ENCODE peak calls at places on chromosomes 5 and 9, in seven cellular contexts. One of them, this sample, is unnamed.

GRCh38 chr9:105173306-105173705 is 71.1 kb upstream of the SLC44A1 start:
- DNase-seq in transverse colon: no peak
- DNase-seq in HepG2: no peak
- DNase-seq in breast epithelium: no peak
- DNase-seq in GM12892: no peak
- DNase-seq in prostate gland: no peak
- DNase-seq in spleen: no peak
- DNase-seq in this sample: no peak

GRCh38 chr5:117160361-117160760 is 585.7 kb upstream of the SEMA6A start:
- DNase-seq in breast epithelium: no peak
- DNase-seq in HepG2: no peak
- DNase-seq in transverse colon: no peak
- DNase-seq in spleen: no peak
- DNase-seq in GM12892: no peak
- DNase-seq in prostate gland: no peak
- DNase-seq in this sample: no peak

GRCh38 chr5:135443329-135443960 is 3.7 kb downstream of the DCANP1 start:
- DNase-seq in prostate gland: no peak
- DNase-seq in HepG2: no peak
- DNase-seq in GM12892: no peak
- DNase-seq in spleen: no peak
- DNase-seq in transverse colon: no peak
- DNase-seq in breast epithelium: no peak
- DNase-seq in this sample: no peak

GRCh38 chr5:177256296-177256695 is 47.2 kb downstream of the RAB24 start:
- DNase-seq in prostate gland: no peak
- DNase-seq in transverse colon: no peak
- DNase-seq in breast epithelium: no peak
- DNase-seq in HepG2: no peak
- DNase-seq in spleen: no peak
- DNase-seq in GM12892: no peak
- DNase-seq in this sample: no peak

GRCh38 chr9:19875291-19875910 is 86.6 kb upstream of the SLC24A2 start:
- DNase-seq in spleen: no peak
- DNase-seq in breast epithelium: no peak
- DNase-seq in transverse colon: no peak
- DNase-seq in GM12892: no peak
- DNase-seq in prostate gland: no peak
- DNase-seq in HepG2: no peak
- DNase-seq in this sample: no peak

GRCh38 chr9:98565152-98566135 is 143.3 kb downstream of the GABBR2 start:
- DNase-seq in breast epithelium: no peak
- DNase-seq in spleen: no peak
- DNase-seq in GM12892: no peak
- DNase-seq in prostate gland: no peak
- DNase-seq in transverse colon: no peak
- DNase-seq in HepG2: no peak
- DNase-seq in this sample: peak; percentile 74

GRCh38 chr5:167816354-167816753 is 475.1 kb upstream of the WWC1 start:
- DNase-seq in spleen: no peak
- DNase-seq in breast epithelium: no peak
- DNase-seq in HepG2: no peak
- DNase-seq in prostate gland: no peak
- DNase-seq in transverse colon: no peak
- DNase-seq in GM12892: no peak
- DNase-seq in this sample: no peak

GRCh38 chr9:113350937-113351336 is 1.6 kb downstream of the BSPRY start:
- DNase-seq in prostate gland: no peak
- DNase-seq in breast epithelium: no peak
- DNase-seq in spleen: no peak
- DNase-seq in GM12892: no peak
- DNase-seq in HepG2: no peak
- DNase-seq in transverse colon: no peak
- DNase-seq in this sample: no peak

GRCh38 chr5:6188976-6189375 is 189.4 kb downstream of the MED10 start:
- DNase-seq in GM12892: no peak
- DNase-seq in HepG2: no peak
- DNase-seq in transverse colon: no peak
- DNase-seq in breast epithelium: no peak
- DNase-seq in prostate gland: no peak
- DNase-seq in spleen: no peak
- DNase-seq in this sample: peak; percentile 28

GRCh38 chr5:32173394-32174010 is 617 bp downstream of the GOLPH3 start:
- DNase-seq in spleen: peak; percentile 93
- DNase-seq in HepG2: peak; percentile 33
- DNase-seq in GM12892: peak; percentile 34
- DNase-seq in breast epithelium: peak; percentile 68
- DNase-seq in prostate gland: peak; percentile 43
- DNase-seq in transverse colon: peak; percentile 76
- DNase-seq in this sample: no peak

GRCh38 chr5:139495644-139496435 is 13.3 kb upstream of the STING1 start:
- DNase-seq in GM12892: no peak
- DNase-seq in transverse colon: no peak
- DNase-seq in breast epithelium: no peak
- DNase-seq in prostate gland: no peak
- DNase-seq in HepG2: no peak
- DNase-seq in spleen: no peak
- DNase-seq in this sample: no peak

GRCh38 chr9:132006657-132007370 is 72.9 kb downstream of the MED27 start:
- DNase-seq in HepG2: no peak
- DNase-seq in GM12892: peak; percentile 16
- DNase-seq in spleen: no peak
- DNase-seq in prostate gland: peak; percentile 58
- DNase-seq in transverse colon: no peak
- DNase-seq in breast epithelium: no peak
- DNase-seq in this sample: no peak

GRCh38 chr5:138029501-138029900 is 3.4 kb downstream of the FAM13B start:
- DNase-seq in prostate gland: no peak
- DNase-seq in spleen: no peak
- DNase-seq in GM12892: no peak
- DNase-seq in breast epithelium: no peak
- DNase-seq in HepG2: no peak
- DNase-seq in transverse colon: no peak
- DNase-seq in this sample: no peak

GRCh38 chr5:53473644-53474043 is 6.8 kb upstream of the FST start:
- DNase-seq in spleen: no peak
- DNase-seq in transverse colon: no peak
- DNase-seq in GM12892: no peak
- DNase-seq in prostate gland: no peak
- DNase-seq in HepG2: no peak
- DNase-seq in breast epithelium: no peak
- DNase-seq in this sample: no peak

GRCh38 chr5:97071101-97071500 is 71.3 kb downstream of the LIX1 start:
- DNase-seq in GM12892: no peak
- DNase-seq in spleen: no peak
- DNase-seq in transverse colon: no peak
- DNase-seq in breast epithelium: no peak
- DNase-seq in prostate gland: peak; percentile 47
- DNase-seq in HepG2: no peak
- DNase-seq in this sample: no peak

GRCh38 chr5:121175986-121176385 is 675.7 kb upstream of the FTMT start:
- DNase-seq in spleen: no peak
- DNase-seq in breast epithelium: no peak
- DNase-seq in GM12892: no peak
- DNase-seq in HepG2: no peak
- DNase-seq in transverse colon: no peak
- DNase-seq in prostate gland: no peak
- DNase-seq in this sample: no peak

GRCh38 chr9:6330958-6331634 is 2.9 kb downstream of the TPD52L3 start:
- DNase-seq in HepG2: no peak
- DNase-seq in GM12892: no peak
- DNase-seq in transverse colon: no peak
- DNase-seq in breast epithelium: no peak
- DNase-seq in spleen: no peak
- DNase-seq in prostate gland: no peak
- DNase-seq in this sample: no peak

GRCh38 chr5:124111886-124112285 is 599.9 kb downstream of the CSNK1G3 start:
- DNase-seq in breast epithelium: no peak
- DNase-seq in HepG2: no peak
- DNase-seq in transverse colon: no peak
- DNase-seq in spleen: no peak
- DNase-seq in GM12892: no peak
- DNase-seq in prostate gland: no peak
- DNase-seq in this sample: no peak

GRCh38 chr5:36238896-36239295 is 2.8 kb downstream of the NADK2 start:
- DNase-seq in transverse colon: no peak
- DNase-seq in GM12892: no peak
- DNase-seq in HepG2: no peak
- DNase-seq in breast epithelium: no peak
- DNase-seq in prostate gland: no peak
- DNase-seq in spleen: no peak
- DNase-seq in this sample: no peak

GRCh38 chr9:21558627-21559401 is 76.7 kb upstream of the IFNE start:
- DNase-seq in GM12892: peak; percentile 5
- DNase-seq in breast epithelium: no peak
- DNase-seq in HepG2: no peak
- DNase-seq in transverse colon: no peak
- DNase-seq in prostate gland: no peak
- DNase-seq in spleen: no peak
- DNase-seq in this sample: no peak

GRCh38 chr9:130138791-130139190 is 33.4 kb upstream of the NCS1 start:
- DNase-seq in prostate gland: peak; percentile 57
- DNase-seq in HepG2: no peak
- DNase-seq in GM12892: no peak
- DNase-seq in breast epithelium: no peak
- DNase-seq in transverse colon: peak; percentile 45
- DNase-seq in spleen: no peak
- DNase-seq in this sample: no peak
- TF ChIP-seq POLR2AphosphoS5 in prostate gland: peak; percentile 48
- TF ChIP-seq POLR2AphosphoS5 in HepG2: no peak
- TF ChIP-seq POLR2AphosphoS5 in GM12892: no peak
- TF ChIP-seq POLR2AphosphoS5 in breast epithelium: no peak
- TF ChIP-seq POLR2AphosphoS5 in transverse colon: peak; percentile 41
- TF ChIP-seq POLR2AphosphoS5 in spleen: no peak
- TF ChIP-seq POLR2AphosphoS5 in this sample: peak; percentile 65

GRCh38 chr9:127014210-127014609 is 99.6 kb downstream of the RALGPS1 start:
- DNase-seq in spleen: no peak
- DNase-seq in GM12892: no peak
- DNase-seq in prostate gland: no peak
- DNase-seq in transverse colon: no peak
- DNase-seq in breast epithelium: no peak
- DNase-seq in HepG2: no peak
- DNase-seq in this sample: no peak
- TF ChIP-seq POLR2AphosphoS5 in spleen: no peak
- TF ChIP-seq POLR2AphosphoS5 in GM12892: no peak
- TF ChIP-seq POLR2AphosphoS5 in prostate gland: no peak
- TF ChIP-seq POLR2AphosphoS5 in transverse colon: peak; percentile 31
- TF ChIP-seq POLR2AphosphoS5 in breast epithelium: no peak
- TF ChIP-seq POLR2AphosphoS5 in HepG2: no peak
- TF ChIP-seq POLR2AphosphoS5 in this sample: no peak

DNA sequence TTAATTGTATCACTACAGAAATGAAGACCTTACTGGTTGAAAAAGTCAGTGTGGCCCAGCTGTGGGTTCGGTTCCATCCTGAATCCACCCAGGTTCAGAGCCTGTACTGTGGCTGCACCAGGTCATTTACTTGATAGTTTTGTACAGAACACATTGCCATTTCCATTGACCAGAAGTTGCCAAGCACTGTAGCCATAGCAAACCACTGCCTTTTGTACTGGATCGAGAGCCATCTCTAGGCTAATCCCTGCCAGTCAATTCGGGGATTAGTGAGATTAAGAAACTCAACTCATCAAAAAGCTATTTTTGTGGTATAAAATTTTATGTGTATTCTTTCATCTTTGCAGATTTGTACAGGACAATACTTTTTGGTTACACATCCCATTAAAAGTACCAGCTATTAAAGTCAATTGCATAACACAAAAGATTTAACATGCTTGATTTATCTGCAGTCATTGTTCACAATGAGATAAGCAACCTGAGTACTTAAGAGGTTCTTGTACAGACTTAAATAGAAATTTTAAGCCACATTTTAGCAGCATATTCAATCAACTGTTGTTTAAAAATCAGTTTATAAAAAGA is 108.5 kb upstream of the OTULINL start:
- DNase-seq in prostate gland: no peak
- DNase-seq in GM12892: no peak
- DNase-seq in spleen: no peak
- DNase-seq in breast epithelium: no peak
- DNase-seq in transverse colon: no peak
- DNase-seq in HepG2: no peak
- DNase-seq in this sample: no peak
- TF ChIP-seq POLR2AphosphoS5 in prostate gland: no peak
- TF ChIP-seq POLR2AphosphoS5 in GM12892: no peak
- TF ChIP-seq POLR2AphosphoS5 in spleen: no peak
- TF ChIP-seq POLR2AphosphoS5 in breast epithelium: no peak
- TF ChIP-seq POLR2AphosphoS5 in transverse colon: no peak
- TF ChIP-seq POLR2AphosphoS5 in HepG2: no peak
- TF ChIP-seq POLR2AphosphoS5 in this sample: no peak

GRCh38 chr9:129270205-129270604 is 92.1 kb upstream of the IER5L start:
- DNase-seq in GM12892: peak; percentile 63
- DNase-seq in prostate gland: no peak
- DNase-seq in HepG2: no peak
- DNase-seq in breast epithelium: no peak
- DNase-seq in spleen: peak; percentile 71
- DNase-seq in transverse colon: peak; percentile 54
- DNase-seq in this sample: no peak
- TF ChIP-seq POLR2AphosphoS5 in GM12892: no peak
- TF ChIP-seq POLR2AphosphoS5 in prostate gland: no peak
- TF ChIP-seq POLR2AphosphoS5 in HepG2: no peak
- TF ChIP-seq POLR2AphosphoS5 in breast epithelium: no peak
- TF ChIP-seq POLR2AphosphoS5 in spleen: no peak
- TF ChIP-seq POLR2AphosphoS5 in transverse colon: no peak
- TF ChIP-seq POLR2AphosphoS5 in this sample: no peak

GRCh38 chr5:150905312-150905683 is 518 bp upstream of the ZNF300 start:
- DNase-seq in prostate gland: no peak
- DNase-seq in breast epithelium: no peak
- DNase-seq in transverse colon: no peak
- DNase-seq in HepG2: no peak
- DNase-seq in spleen: no peak
- DNase-seq in GM12892: no peak
- DNase-seq in this sample: no peak

GRCh38 chr5:150901446-150901845 is 3.3 kb downstream of the ZNF300 start:
- DNase-seq in breast epithelium: no peak
- DNase-seq in spleen: no peak
- DNase-seq in prostate gland: no peak
- DNase-seq in GM12892: no peak
- DNase-seq in transverse colon: no peak
- DNase-seq in HepG2: no peak
- DNase-seq in this sample: no peak

DNA sequence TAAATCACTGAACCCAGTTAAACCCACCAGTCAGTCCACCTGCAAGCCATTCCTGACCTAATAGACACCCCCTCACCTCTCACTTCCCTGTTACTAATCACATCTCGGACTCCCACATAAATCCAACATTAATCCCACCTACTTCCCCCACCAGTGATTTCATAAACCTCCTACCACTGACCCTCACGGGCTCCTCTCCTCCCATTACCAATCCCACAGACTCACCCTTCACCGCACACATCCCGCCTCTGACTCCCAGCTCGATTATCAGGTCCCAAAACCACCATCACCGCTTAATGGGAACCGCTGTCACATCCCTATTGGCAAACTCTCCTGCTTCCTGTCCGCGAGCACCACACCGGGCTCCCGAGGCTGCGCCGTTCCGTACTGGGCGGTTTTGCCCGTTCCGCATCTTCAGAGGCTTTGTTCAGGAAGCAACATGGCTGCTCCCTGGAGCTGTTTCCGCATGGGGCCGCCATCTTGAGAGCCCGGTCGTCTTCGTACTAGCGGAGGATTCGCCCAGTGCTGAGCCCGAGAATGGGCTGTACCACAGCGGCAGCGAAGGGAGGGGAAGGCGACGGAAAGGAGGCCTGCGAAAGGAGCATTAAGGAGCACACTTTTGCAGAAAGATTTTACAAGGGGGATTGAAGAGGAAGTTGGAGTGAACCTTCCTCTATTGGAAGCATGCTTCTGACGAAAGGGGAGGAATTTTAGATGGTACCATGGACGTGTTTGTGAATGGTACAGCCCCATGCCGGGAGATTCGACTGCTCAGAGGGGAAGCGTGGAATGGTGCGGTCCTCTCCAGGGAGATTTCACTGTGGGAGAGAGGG is at the start of gene ZNF300:
- DNase-seq in GM12892: no peak
- DNase-seq in prostate gland: peak; percentile 82
- DNase-seq in HepG2: peak; percentile 85
- DNase-seq in spleen: peak; percentile 89
- DNase-seq in breast epithelium: peak; percentile 81
- DNase-seq in transverse colon: peak; percentile 79
- DNase-seq in this sample: peak; percentile 89
- TF ChIP-seq POLR2AphosphoS5 in GM12892: no peak
- TF ChIP-seq POLR2AphosphoS5 in prostate gland: peak; percentile 89
- TF ChIP-seq POLR2AphosphoS5 in HepG2: peak; percentile 50
- TF ChIP-seq POLR2AphosphoS5 in spleen: peak; percentile 73
- TF ChIP-seq POLR2AphosphoS5 in breast epithelium: peak; percentile 73
- TF ChIP-seq POLR2AphosphoS5 in transverse colon: peak; percentile 27
- TF ChIP-seq POLR2AphosphoS5 in this sample: peak; percentile 87

This sample was measured in vagina.